ENCODE peak calls at places on chromosome 1, in four cellular contexts. R is NCI-H1092, M is foreskin melanocyte, C is germinal center. B is an unnamed sample.

GRCh38 chr1:109472779-109473178 is 6.4 kb downstream of the SYPL2 start:
- DNase-seq in R (no peak), C (no peak), M (no peak), B (no peak)

GRCh38 chr1:36440044-36440443 is 10.2 kb downstream of the OSCP1 start:
- DNase-seq in C (no peak), R (no peak), M (no peak), B (no peak)

GRCh38 chr1:229621663-229622062 is 4.3 kb downstream of the TAF5L start:
- DNase-seq in C (no peak), M (no peak), R (no peak), B (no peak)

GRCh38 chr1:153384996-153385580 is 5.8 kb downstream of the S100A8 start:
- DNase-seq in C (no peak), R (no peak), M (no peak), B (no peak)

GRCh38 chr1:39154553-39155361 is 49.7 kb upstream of the MACF1 start:
- DNase-seq in M (no peak), R (no peak), C (no peak), B (no peak)

GRCh38 chr1:227733751-227734545 is 1.2 kb downstream of the JMJD4 start:
- DNase-seq in M (no peak), R (no peak), C (no peak), B (no peak)

GRCh38 chr1:181090653-181091126 is 2.2 kb downstream of the IER5 start:
- DNase-seq in M (no peak), R (no peak), C (no peak), B (no peak)

GRCh38 chr1:164624393-164624792 is 65.4 kb downstream of the PBX1 start:
- DNase-seq in M (no peak), R (no peak), C (no peak), B (no peak)

GRCh38 chr1:17547271-17547670 is 7.8 kb downstream of the ARHGEF10L start:
- DNase-seq in M (no peak), C (no peak), R (peak; percentile 8), B (no peak)

GRCh38 chr1:233359431-233359830 is 31.9 kb downstream of the MAP3K21 start:
- DNase-seq in C (no peak), M (no peak), R (no peak), B (no peak)

GRCh38 chr1:200329208-200329882 is 80.5 kb downstream of the ZNF281 start:
- DNase-seq in C (no peak), M (no peak), R (no peak), B (no peak)

GRCh38 chr1:94296018-94296417 is 58.6 kb upstream of the ARHGAP29 start:
- DNase-seq in M (peak; percentile 85), R (no peak), C (no peak), B (no peak)

GRCh38 chr1:37169743-37170275 is 135.5 kb upstream of the GRIK3 start:
- DNase-seq in C (no peak), R (no peak), M (no peak), B (no peak)

B was measured in NCI-H2081.